ENCODE peak calls at places on chromosomes 3 and 15, in six cellular contexts. Y, O, F, B, Q and K are unnamed samples.

GRCh38 chr15:89362203-89363101 is 27.8 kb upstream of the POLG start:
- DNase-seq in Y (no peak), O (no peak), F (no peak), B (peak; percentile 79), Q (no peak), K (no peak)

GRCh38 chr3:12135029-12135634 is 23.6 kb downstream of the TIMP4 start:
- DNase-seq in Y (peak; percentile 44), O (peak; percentile 72), F (peak; percentile 66), B (peak; percentile 75), Q (peak; percentile 80), K (peak; percentile 73)

GRCh38 chr3:114213669-114214541 is 23.5 kb downstream of the ZNF80 start:
- DNase-seq in Y (peak; percentile 79), O (peak; percentile 28), F (no peak), B (no peak), Q (peak; percentile 12), K (peak; percentile 78)

GRCh38 chr3:10997196-10997595 is 4.6 kb downstream of the SLC6A1 start:
- DNase-seq in Y (no peak), O (no peak), F (no peak), B (no peak), Q (no peak), K (no peak)

GRCh38 chr3:172710709-172711456 is at the start of gene NCEH1:
- DNase-seq in Y (peak; percentile 89), O (peak; percentile 98), F (peak; percentile 87), B (peak; percentile 88), Q (peak; percentile 81), K (peak; percentile 94)

GRCh38 chr15:69893863-69894262 is 203.9 kb downstream of the TLE3 start:
- DNase-seq in Y (no peak), O (peak; percentile 71), F (peak; percentile 43), B (peak; percentile 81), Q (peak; percentile 56), K (no peak)

GRCh38 chr3:46660003-46660402 is 33.5 kb downstream of the ALS2CL start:
- DNase-seq in Y (no peak), O (no peak), F (no peak), B (no peak), Q (no peak), K (no peak)

GRCh38 chr15:74307827-74308642 is 59.4 kb downstream of the CYP11A1 start:
- DNase-seq in Y (no peak), O (peak; percentile 72), F (peak; percentile 61), B (peak; percentile 60), Q (peak; percentile 49), K (no peak)

GRCh38 chr3:103991461-103992115 is 1375.1 kb upstream of the ALCAM start:
- DNase-seq in Y (no peak), O (no peak), F (no peak), B (no peak), Q (no peak), K (no peak)

GRCh38 chr3:52494446-52494845 is 692 bp upstream of the STAB1 start:
- DNase-seq in Y (no peak), O (no peak), F (no peak), B (no peak), Q (no peak), K (no peak)

GRCh38 chr3:45642731-45643152 is 46.5 kb upstream of the SACM1L start:
- DNase-seq in Y (no peak), O (peak; percentile 84), F (no peak), B (no peak), Q (no peak), K (no peak)

GRCh38 chr15:88586401-88587162 is 34.6 kb upstream of the AEN start:
- DNase-seq in Y (no peak), O (no peak), F (no peak), B (no peak), Q (no peak), K (no peak)

GRCh38 chr3:22284559-22284958 is 533.5 kb upstream of the ZNF385D start:
- DNase-seq in Y (no peak), O (no peak), F (no peak), B (no peak), Q (no peak), K (no peak)

GRCh38 chr3:27596334-27596841 is 112.2 kb upstream of the SLC4A7 start:
- DNase-seq in Y (peak; percentile 23), O (no peak), F (no peak), B (no peak), Q (peak; percentile 26), K (no peak)

GRCh38 chr15:57218826-57219576 is 157.3 kb upstream of the CGNL1 start:
- DNase-seq in Y (no peak), O (peak; percentile 81), F (no peak), B (no peak), Q (no peak), K (no peak)

GRCh38 chr3:130310109-130310508 is 35.4 kb upstream of the COL6A5 start:
- DNase-seq in Y (no peak), O (no peak), F (no peak), B (no peak), Q (no peak), K (no peak)

GRCh38 chr15:62889734-62890505 is 152.6 kb upstream of the TPM1 start:
- DNase-seq in Y (no peak), O (no peak), F (peak; percentile 53), B (no peak), Q (peak; percentile 49), K (no peak)

GRCh38 chr15:77907824-77908751 is 169.4 kb downstream of the TBC1D2B start:
- DNase-seq in Y (peak; percentile 52), O (peak; percentile 76), F (no peak), B (peak; percentile 41), Q (no peak), K (no peak)

GRCh38 chr3:183122257-183122932 is 23.1 kb upstream of the MCCC1 start:
- DNase-seq in Y (no peak), O (peak; percentile 63), F (no peak), B (no peak), Q (peak; percentile 22), K (no peak)